ENCODE peak calls at places on chromosome 6, in five cellular contexts. O is amniotic stem cell, M is non-pigmented ciliary epithelial cell, D is PC-3, G is Right ventricle myocardium superior. E is an unnamed sample.
A peak's percentile ranks its signal among the peaks of the same experiment; 100 is the strongest.

GRCh38 chr6:70385931-70386330 is 27.4 kb upstream of the FAM135A start:
- DNase-seq in O (no peak), D (no peak), G (no peak), M (no peak), E (no peak)

GRCh38 chr6:10583509-10583908 is 62.4 kb downstream of the GCNT2 start:
- DNase-seq in M (no peak), G (no peak), O (no peak), D (no peak), E (no peak)

GRCh38 chr6:52399511-52400315 is 20.4 kb upstream of the EFHC1 start:
- DNase-seq in M (no peak), O (peak; percentile 40), D (peak; percentile 72), G (no peak), E (no peak)

GRCh38 chr6:24313477-24314141 is 44.2 kb downstream of the DCDC2 start:
- DNase-seq in G (no peak), O (no peak), M (peak; percentile 92), D (peak; percentile 89), E (no peak)

GRCh38 chr6:9138856-9139426 is 703.6 kb upstream of the SLC35B3 start:
- DNase-seq in D (peak; percentile 28), M (no peak), O (no peak), G (no peak), E (no peak)

GRCh38 chr6:35034411-35035171 is 106.5 kb downstream of the TCP11 start:
- DNase-seq in M (no peak), O (no peak), G (peak; percentile 86), D (peak; percentile 36), E (no peak)

GRCh38 chr6:46306429-46306828 is 135.6 kb upstream of the ENPP5 start:
- DNase-seq in D (no peak), G (no peak), O (no peak), M (no peak), E (no peak)

GRCh38 chr6:56448056-56448455 is 194.6 kb downstream of the DST start:
- DNase-seq in G (no peak), D (no peak), M (no peak), O (no peak), E (no peak)

GRCh38 chr6:156782691-156783320 is 5.6 kb downstream of the ARID1B start:
- DNase-seq in O (no peak), D (no peak), G (no peak), M (no peak), E (no peak)

GRCh38 chr6:138241381-138241780 is 23.1 kb upstream of the PBOV1 start:
- DNase-seq in O (no peak), D (no peak), G (no peak), M (no peak), E (no peak)

GRCh38 chr6:158744986-158745430 is 74.2 kb downstream of the EZR start:
- DNase-seq in O (no peak), G (no peak), D (no peak), M (no peak), E (no peak)

GRCh38 chr6:134740473-134741192 is 209.3 kb downstream of the ALDH8A1 start:
- DNase-seq in D (no peak), G (no peak), M (no peak), O (peak; percentile 23), E (no peak)

GRCh38 chr6:25173232-25173631 is 105.9 kb upstream of the CARMIL1 start:
- DNase-seq in M (no peak), D (peak; percentile 16), G (no peak), O (no peak), E (no peak)

GRCh38 chr6:36720251-36721141 is 22.9 kb downstream of the RAB44 start:
- DNase-seq in G (no peak), D (no peak), O (no peak), M (no peak), E (no peak)

E was measured in activated T-helper 1 cell treated with anti-CD3 and anti-CD28 coated beads, Interleukin-2, amount 50 U/mL, for 16 hours.